ENCODE peak calls at places on chromosome 7, in five cellular contexts. X, Y, F, M and G are unnamed samples.

GRCh38 chr7:32891046-32891799 is at the start of gene KBTBD2:
- DNase-seq in Y (peak; percentile 83), F (peak; percentile 90), X (peak; percentile 85), M (peak; percentile 39), G (peak; percentile 93)

GRCh38 chr7:43572516-43573049 is 10.3 kb upstream of the STK17A start:
- DNase-seq in F (peak; percentile 91), Y (peak; percentile 82), X (peak; percentile 37), M (no peak), G (peak; percentile 81)

GRCh38 chr7:963236-964078 is 9.0 kb upstream of the ADAP1 start:
- DNase-seq in F (no peak), X (no peak), M (no peak), Y (no peak), G (no peak)

GRCh38 chr7:13032524-13032923 is 345.1 kb downstream of the ARL4A start:
- DNase-seq in Y (no peak), X (no peak), F (peak; percentile 15), M (no peak), G (no peak)

GRCh38 chr7:131196808-131197207 is 130.9 kb upstream of the MKLN1 start:
- DNase-seq in M (no peak), F (peak; percentile 44), X (no peak), Y (no peak), G (peak; percentile 58)

GRCh38 chr7:151820486-151821105 is 56.3 kb downstream of the PRKAG2 start:
- DNase-seq in F (no peak), M (no peak), X (no peak), Y (no peak), G (no peak)

GRCh38 chr7:22093003-22093402 is 147.3 kb upstream of the CDCA7L start:
- DNase-seq in Y (no peak), F (peak; percentile 21), M (no peak), X (no peak), G (no peak)

GRCh38 chr7:28732037-28732869 is 225.9 kb downstream of the TRIL start:
- DNase-seq in M (no peak), F (peak; percentile 26), X (no peak), Y (no peak), G (no peak)

GRCh38 chr7:101163281-101164070 is 1.9 kb downstream of the VGF start:
- DNase-seq in Y (peak; percentile 84), M (no peak), X (no peak), F (no peak), G (no peak)

GRCh38 chr7:106110885-106111670 is 1.0 kb downstream of the SYPL1 start:
- DNase-seq in F (peak; percentile 22), M (no peak), X (no peak), Y (peak; percentile 20), G (peak; percentile 11)

GRCh38 chr7:135843214-135843613 is 94.6 kb upstream of the FAM180A start:
- DNase-seq in Y (no peak), F (no peak), X (no peak), M (no peak), G (no peak)

GRCh38 chr7:48083114-48083830 is 5.8 kb upstream of the UPP1 start:
- DNase-seq in F (no peak), X (no peak), M (no peak), Y (no peak), G (no peak)

GRCh38 chr7:25968205-25968993 is 183.6 kb upstream of the NFE2L3 start:
- DNase-seq in F (no peak), X (no peak), Y (no peak), M (no peak), G (no peak)

GRCh38 chr7:127347567-127348246 is 44.8 kb downstream of the ZNF800 start:
- DNase-seq in X (peak; percentile 46), M (peak; percentile 50), Y (no peak), F (peak; percentile 86), G (peak; percentile 85)

GRCh38 chr7:139384611-139385010 is 24.9 kb downstream of the LUC7L2 start:
- DNase-seq in F (no peak), X (no peak), Y (no peak), M (no peak), G (no peak)

GRCh38 chr7:134480730-134481129 is 21.8 kb upstream of the AKR1B1 start:
- DNase-seq in X (no peak), Y (no peak), F (peak; percentile 74), M (no peak), G (peak; percentile 69)

GRCh38 chr7:148540041-148540738 is 50.4 kb upstream of the C7orf33 start:
- DNase-seq in F (no peak), X (no peak), M (no peak), Y (no peak), G (no peak)

GRCh38 chr7:22726345-22726848 is 603 bp upstream of the IL6 start:
- DNase-seq in M (peak; percentile 7), Y (peak; percentile 54), F (peak; percentile 93), X (peak; percentile 66), G (no peak)

GRCh38 chr7:45938626-45939302 is 17.7 kb upstream of the IGFBP3 start:
- DNase-seq in M (no peak), F (no peak), X (no peak), Y (no peak), G (no peak)

GRCh38 chr7:119916501-119916900 is 356.5 kb upstream of the KCND2 start:
- DNase-seq in M (no peak), X (no peak), Y (no peak), F (no peak), G (no peak)

GRCh38 chr7:98352621-98353020 is 48.3 kb downstream of the BAIAP2L1 start:
- DNase-seq in F (no peak), X (no peak), Y (no peak), M (no peak), G (no peak)

GRCh38 chr7:100867796-100868485 is 754 bp downstream of the TRIP6 start:
- DNase-seq in M (no peak), F (no peak), Y (no peak), X (no peak), G (no peak)

GRCh38 chr7:132739271-132739955 is 163.1 kb upstream of the PLXNA4 start:
- DNase-seq in F (no peak), X (peak; percentile 64), Y (no peak), M (no peak), G (no peak)

GRCh38 chr7:46763348-46763747 is 818.6 kb downstream of the TNS3 start:
- DNase-seq in Y (no peak), M (no peak), X (no peak), F (no peak), G (no peak)

GRCh38 chr7:130349911-130350782 is 5.5 kb downstream of the CPA5 start:
- DNase-seq in M (no peak), X (no peak), F (no peak), Y (no peak), G (no peak)

GRCh38 chr7:134905375-134905774 is 80.9 kb upstream of the AGBL3 start:
- DNase-seq in F (peak; percentile 57), Y (no peak), X (peak; percentile 58), M (no peak), G (no peak)

GRCh38 chr7:73833251-73833919 is 2.6 kb downstream of the CLDN4 start:
- DNase-seq in M (no peak), F (no peak), Y (no peak), X (no peak), G (no peak)

GRCh38 chr7:13777242-13777641 is 212.2 kb downstream of the ETV1 start:
- DNase-seq in Y (no peak), F (no peak), X (no peak), M (no peak), G (no peak)

GRCh38 chr7:148978091-148978490 is 50.2 kb downstream of the PDIA4 start:
- DNase-seq in M (no peak), X (no peak), Y (no peak), F (no peak), G (no peak)

GRCh38 chr7:138606251-138606650 is 94.9 kb downstream of the SVOPL start:
- DNase-seq in F (no peak), Y (no peak), M (no peak), X (no peak), G (no peak)

GRCh38 chr7:604884-605531 is 85.4 kb upstream of the PDGFA start:
- DNase-seq in Y (no peak), X (no peak), F (peak; percentile 48), M (no peak), G (peak; percentile 57)

GRCh38 chr7:33075818-33076483 is 13.4 kb upstream of the NT5C3A start:
- DNase-seq in F (no peak), Y (no peak), M (no peak), X (no peak), G (no peak)

GRCh38 chr7:14196555-14196954 is 207.1 kb upstream of the ETV1 start:
- DNase-seq in Y (no peak), F (no peak), M (no peak), X (no peak), G (no peak)